ENCODE peak calls at places on chromosome 22, in six cellular contexts. C is NCI-H1436 treated with DMSO at 0.1 percent for 48 hours, L is IMR-90, J is upper lobe of left lung, H is D341Med, A is mesothelial cell of epicardium. P is an unnamed sample.
A peak's percentile ranks its signal among the peaks of the same experiment; 100 is the strongest.

GRCh38 chr22:19663286-19663815 is 51.0 kb upstream of the SEPTIN5 start:
- DNase-seq in C (no peak), L (peak; percentile 76), J (peak; percentile 30), H (no peak), A (no peak), P (no peak)

GRCh38 chr22:45064313-45065268 is 54.8 kb upstream of the PHF21B start:
- DNase-seq in C (no peak), L (peak; percentile 87), J (no peak), H (no peak), A (no peak), P (no peak)

GRCh38 chr22:37515902-37516301 is 3.3 kb downstream of the CARD10 start:
- DNase-seq in C (no peak), L (no peak), J (no peak), H (no peak), A (no peak), P (no peak)

GRCh38 chr22:22009661-22010060 is 27.1 kb upstream of the TOP3B start:
- DNase-seq in C (no peak), L (peak; percentile 37), J (no peak), H (no peak), A (no peak), P (no peak)

GRCh38 chr22:22357024-22357868 is 112.7 kb downstream of the VPREB1 start:
- DNase-seq in C (peak; percentile 18), L (peak; percentile 43), J (peak; percentile 66), H (peak; percentile 86), A (peak; percentile 75), P (peak; percentile 94)

GRCh38 chr22:50245214-50246072 is 620 bp upstream of the TUBGCP6 start:
- DNase-seq in C (no peak), L (no peak), J (no peak), H (no peak), A (no peak), P (no peak)

GRCh38 chr22:25488244-25489020 is 76.0 kb upstream of the GRK3 start:
- DNase-seq in C (no peak), L (peak; percentile 91), J (peak; percentile 48), H (no peak), A (no peak), P (no peak)

GRCh38 chr22:20531404-20532181 is 24.2 kb downstream of the MED15 start:
- DNase-seq in C (no peak), L (peak; percentile 90), J (peak; percentile 86), H (peak; percentile 40), A (no peak), P (no peak)

GRCh38 chr22:38467904-38468760 is at the start of gene KDELR3:
- DNase-seq in C (no peak), L (peak; percentile 71), J (peak; percentile 64), H (no peak), A (peak; percentile 70), P (no peak)

GRCh38 chr22:42436402-42436801 is 4.2 kb upstream of the NFAM1 start:
- DNase-seq in C (no peak), L (no peak), J (no peak), H (no peak), A (no peak), P (no peak)

GRCh38 chr22:50699001-50699753 is 26.6 kb downstream of the SHANK3 start:
- DNase-seq in C (no peak), L (no peak), J (no peak), H (no peak), A (no peak), P (no peak)

GRCh38 chr22:25564979-25565677 is 653 bp downstream of the GRK3 start:
- DNase-seq in C (no peak), L (no peak), J (no peak), H (no peak), A (peak; percentile 45), P (no peak)

GRCh38 chr22:26822300-26822699 is 164.9 kb downstream of the MIAT start:
- DNase-seq in C (no peak), L (no peak), J (no peak), H (no peak), A (no peak), P (no peak)

GRCh38 chr22:49196046-49196511 is 631.6 kb downstream of the BRD1 start:
- DNase-seq in C (no peak), L (no peak), J (no peak), H (no peak), A (no peak), P (no peak)

GRCh38 chr22:17974087-17974486 is 50.3 kb downstream of the MICAL3 start:
- DNase-seq in C (no peak), L (no peak), J (no peak), H (no peak), A (no peak), P (no peak)

GRCh38 chr22:37806409-37807338 is 1.1 kb upstream of the GCAT start:
- DNase-seq in C (no peak), L (peak; percentile 52), J (peak; percentile 60), H (no peak), A (no peak), P (no peak)

GRCh38 chr22:32502346-32502745 is 27.7 kb downstream of the FBXO7 start:
- DNase-seq in C (no peak), L (no peak), J (no peak), H (no peak), A (no peak), P (no peak)

GRCh38 chr22:38513063-38513462 is 7.0 kb upstream of the DDX17 start:
- DNase-seq in C (no peak), L (no peak), J (no peak), H (peak; percentile 59), A (no peak), P (no peak)

GRCh38 chr22:50523806-50524663 is 1.4 kb downstream of the SCO2 start:
- DNase-seq in C (no peak), L (no peak), J (no peak), H (peak; percentile 33), A (no peak), P (no peak)

GRCh38 chr22:29635734-29636357 is 32.4 kb downstream of the NF2 start:
- DNase-seq in C (no peak), L (peak; percentile 73), J (no peak), H (peak; percentile 70), A (no peak), P (no peak)

GRCh38 chr22:32389685-32390084 is 22.4 kb downstream of the RTCB start:
- DNase-seq in C (no peak), L (peak; percentile 11), J (no peak), H (peak; percentile 54), A (no peak), P (no peak)

GRCh38 chr22:36659762-36660509 is 43.6 kb downstream of the CACNG2 start:
- DNase-seq in C (no peak), L (peak; percentile 88), J (peak; percentile 97), H (peak; percentile 67), A (peak; percentile 66), P (peak; percentile 95)

P was measured in esophagus muscularis mucosa.